ENCODE peak calls at places on chromosomes 11 and 22, in four cellular contexts. B, Q, G and H are unnamed samples.

GRCh38 chr11:8262552-8263108 is 1.0 kb downstream of the LMO1 start:
- DNase-seq in B (no peak), Q (no peak), G (no peak), H (no peak)

GRCh38 chr22:45120440-45120839 is 43.3 kb upstream of the NUP50 start:
- DNase-seq in B (no peak), Q (no peak), G (no peak), H (no peak)

GRCh38 chr11:64248578-64248977 is 1.8 kb upstream of the PPP1R14B start:
- DNase-seq in B (no peak), Q (no peak), G (no peak), H (no peak)

GRCh38 chr11:114082767-114083181 is 23.3 kb downstream of the ZBTB16 start:
- DNase-seq in B (peak), Q (no peak), G (no peak), H (no peak)

GRCh38 chr22:48152154-48152775 is 1389.8 kb downstream of the TBC1D22A start:
- DNase-seq in B (no peak), Q (no peak), G (no peak), H (no peak)

GRCh38 chr11:114168086-114168448 is 108.6 kb downstream of the ZBTB16 start:
- DNase-seq in B (no peak), Q (no peak), G (no peak), H (no peak)

GRCh38 chr11:128236506-128237498 is 350.6 kb downstream of the ETS1 start:
- DNase-seq in B (no peak), Q (no peak), G (no peak), H (peak)

GRCh38 chr22:36144886-36145541 is 15.5 kb downstream of the APOL3 start:
- DNase-seq in B (peak), Q (peak), G (no peak), H (peak)

GRCh38 chr22:43006016-43006505 is 8.9 kb downstream of the PACSIN2 start:
- DNase-seq in B (no peak), Q (no peak), G (no peak), H (no peak)

GRCh38 chr22:43007519-43008102 is 7.3 kb downstream of the PACSIN2 start:
- DNase-seq in B (peak), Q (peak), G (no peak), H (no peak)

GRCh38 chr22:43008509-43008908 is 6.4 kb downstream of the PACSIN2 start:
- DNase-seq in B (no peak), Q (no peak), G (no peak), H (no peak)

GRCh38 chr22:43005106-43005505 is 9.8 kb downstream of the PACSIN2 start:
- DNase-seq in B (no peak), Q (no peak), G (no peak), H (no peak)

DNA sequence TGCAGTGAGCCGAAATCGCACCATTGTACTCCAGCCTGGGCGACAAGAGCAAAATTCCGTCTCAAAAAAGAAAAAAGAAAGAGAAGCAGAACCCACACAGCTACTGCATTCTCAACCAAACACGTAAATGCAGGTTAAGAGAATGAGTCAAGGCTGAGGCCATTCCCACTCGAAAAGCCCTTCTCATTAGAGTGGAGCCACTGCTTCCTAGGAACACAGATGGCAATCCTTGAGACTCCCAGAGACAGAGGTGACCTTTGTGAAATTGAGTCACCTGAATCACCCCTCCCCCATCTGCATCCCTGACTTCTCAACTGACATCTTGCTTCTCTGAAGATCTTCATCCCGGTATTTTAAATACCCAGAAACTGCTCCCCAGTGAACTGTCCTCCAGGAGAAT is 8.2 kb downstream of the PACSIN2 start:
- DNase-seq in B (no peak), Q (no peak), G (no peak), H (no peak)
- TF ChIP-seq REST in B (no peak), Q (no peak), G (no peak), H (no peak)

GRCh38 chr22:43131773-43132501 is 11.3 kb downstream of the MCAT start:
- DNase-seq in B (no peak), Q (no peak), G (no peak), H (no peak)
- TF ChIP-seq GABPA in B (no peak), Q (no peak), G (no peak), H (no peak)

DNA sequence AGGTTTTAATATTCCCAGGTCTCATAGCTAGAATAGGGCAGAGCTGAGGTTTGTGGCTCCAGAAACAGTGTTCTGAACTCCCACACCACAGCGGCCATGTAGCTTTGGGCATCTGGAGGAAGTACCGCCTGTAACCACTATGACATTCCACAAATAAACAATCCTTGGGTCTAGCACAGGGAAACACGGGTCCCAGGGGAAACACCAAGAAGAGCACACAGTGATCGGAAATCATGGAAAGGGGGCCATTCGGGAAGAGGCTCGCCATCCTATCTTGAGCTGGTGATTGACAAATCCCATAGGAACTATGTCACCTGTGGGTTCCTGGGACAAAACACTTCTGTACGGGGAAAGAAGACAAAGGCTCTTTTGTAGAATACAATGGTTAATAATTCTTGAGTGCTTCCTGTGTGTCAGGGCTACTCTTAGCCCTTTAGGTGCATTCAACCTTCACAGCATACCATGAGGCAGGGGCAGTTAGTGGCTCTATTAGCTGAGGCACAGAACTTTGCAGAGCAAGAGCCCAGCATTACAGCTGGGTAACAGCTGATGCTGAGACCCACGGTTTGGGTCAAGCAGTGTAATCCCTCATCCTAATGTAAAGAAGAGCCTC is 514.2 kb downstream of the NTM start:
- DNase-seq in B (no peak), Q (no peak), G (no peak), H (no peak)
- TF ChIP-seq RAD21 in B (no peak), Q (no peak), G (no peak), H (no peak)

DNA sequence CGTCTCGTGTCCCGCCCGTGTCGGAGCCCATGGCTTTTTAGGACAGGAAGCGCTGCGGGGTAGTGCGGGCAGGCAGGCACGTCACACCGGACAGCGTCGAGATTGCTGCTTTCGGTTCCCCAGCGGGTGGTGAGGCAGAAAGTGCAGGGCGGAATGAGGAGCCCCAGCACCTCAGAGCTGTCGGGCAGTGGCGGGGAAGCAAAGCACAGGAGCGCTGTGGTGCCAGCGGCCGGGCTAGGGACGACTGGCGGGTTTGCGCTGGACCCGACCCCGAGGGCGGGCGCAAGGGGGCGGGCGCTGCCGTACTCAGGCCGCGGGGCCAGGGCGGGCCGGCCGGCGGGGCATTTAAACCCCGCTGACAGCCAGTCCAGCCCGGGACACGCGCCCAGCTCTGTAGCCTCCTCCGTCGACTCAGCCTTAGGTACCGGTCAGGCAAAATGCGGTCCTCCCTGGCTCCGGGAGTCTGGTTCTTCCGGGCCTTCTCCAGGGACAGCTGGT is at the start of gene SLC37A2:
- DNase-seq in B (no peak), Q (peak), G (peak), H (peak)
- TF ChIP-seq REST in B (no peak), Q (no peak), G (no peak), H (no peak)

DNA sequence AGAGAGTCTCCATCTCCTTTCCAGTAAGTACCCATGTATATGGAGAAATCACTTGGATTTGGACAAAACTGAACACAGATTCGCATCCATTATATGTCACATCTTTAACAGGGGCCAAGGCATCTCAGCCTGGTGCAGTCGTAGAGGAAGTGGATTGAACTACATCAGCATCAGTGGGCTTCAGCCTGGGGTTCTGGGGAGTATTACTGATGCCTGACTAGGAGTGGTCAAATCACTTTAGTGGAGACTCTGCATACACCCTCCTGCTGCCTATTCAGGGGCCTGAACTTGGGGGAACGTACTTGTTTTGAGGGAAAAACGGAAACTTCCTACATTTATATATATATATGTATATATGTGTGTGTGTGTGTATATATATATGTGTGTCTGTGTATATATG is 72.8 kb downstream of the GAB4 start:
- DNase-seq in B (no peak), Q (no peak), G (no peak), H (no peak)
- TF ChIP-seq GABPA in B (no peak), Q (no peak), G (no peak), H (no peak)

DNA sequence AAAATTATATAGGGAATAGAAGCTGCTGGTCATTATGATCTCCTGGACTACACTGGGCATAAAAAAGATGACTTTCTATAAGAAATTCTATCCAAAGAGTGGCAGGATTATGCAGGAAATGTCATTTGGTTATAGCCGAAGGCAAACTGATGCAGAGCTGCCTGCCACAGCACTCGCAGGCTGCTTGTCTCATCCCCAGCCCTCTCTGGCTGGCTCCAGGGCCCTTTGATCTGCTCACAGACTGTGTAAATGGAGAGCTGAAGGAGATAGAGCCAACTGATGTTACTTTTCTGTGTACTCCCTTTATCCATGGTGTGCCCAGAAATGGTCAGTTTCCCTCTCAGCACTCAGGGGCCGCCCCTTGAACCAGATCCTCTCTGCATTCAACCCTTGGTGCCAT is 27.6 kb downstream of the TEAD1 start:
- DNase-seq in B (no peak), Q (no peak), G (no peak), H (peak)
- TF ChIP-seq RAD21 in B (no peak), Q (no peak), G (no peak), H (peak)

GRCh38 chr11:6747097-6747662 is 24.6 kb downstream of the OR2AG2 start:
- DNase-seq in B (peak), Q (no peak), G (no peak), H (no peak)

GRCh38 chr11:6745018-6745417 is 26.8 kb downstream of the OR2AG2 start:
- DNase-seq in B (no peak), Q (no peak), G (no peak), H (no peak)

GRCh38 chr11:6745465-6746015 is 26.2 kb downstream of the OR2AG2 start:
- DNase-seq in B (peak), Q (no peak), G (peak), H (no peak)

GRCh38 chr11:6746086-6746618 is 25.6 kb downstream of the OR2AG2 start:
- DNase-seq in B (no peak), Q (no peak), G (peak), H (no peak)

DNA sequence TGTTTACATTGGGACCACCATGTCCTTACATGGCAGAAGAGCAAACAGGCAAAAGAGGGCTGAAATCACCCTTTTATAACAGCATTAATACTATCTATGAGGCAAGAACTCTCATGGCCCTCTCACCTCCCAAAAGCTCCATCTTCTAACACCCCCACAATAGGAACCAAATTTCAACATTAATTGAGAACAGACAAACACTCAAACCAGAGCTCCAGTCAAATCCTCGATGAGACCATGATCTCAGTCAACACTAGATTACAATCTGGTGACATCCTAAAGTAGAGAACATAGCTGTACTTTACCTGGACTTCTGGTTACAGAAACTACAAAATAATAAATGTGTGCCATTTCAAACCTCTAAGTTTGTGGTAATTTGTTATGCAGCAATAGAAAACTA is 25.1 kb downstream of the OR2AG2 start:
- DNase-seq in B (no peak), Q (no peak), G (no peak), H (no peak)
- TF ChIP-seq REST in B (no peak), Q (no peak), G (no peak), H (no peak)

GRCh38 chr11:41309111-41309522 is 150.3 kb downstream of the LRRC4C start:
- DNase-seq in B (no peak), Q (no peak), G (peak), H (peak)
- TF ChIP-seq GABPA in B (no peak), Q (no peak), G (peak), H (no peak)

GRCh38 chr11:118287006-118287405 is 17.5 kb upstream of the CD3E start:
- DNase-seq in B (no peak), Q (no peak), G (no peak), H (no peak)
- TF ChIP-seq RAD21 in B (no peak), Q (no peak), G (no peak), H (no peak)

GRCh38 chr22:46758867-46759290 is 3.6 kb upstream of the TBC1D22A start:
- DNase-seq in B (peak), Q (peak), G (no peak), H (peak)
- TF ChIP-seq REST in B (no peak), Q (no peak), G (no peak), H (no peak)